ENCODE peak calls at places on chromosomes 11 and 22, in six cellular contexts. F, E, S, J, K and Y are unnamed samples.

GRCh38 chr22:40033586-40034380 is 39.0 kb downstream of the FAM83F start:
- DNase-seq in F (no peak), E (no peak), S (no peak), J (no peak), K (no peak), Y (no peak)

GRCh38 chr22:23850136-23850611 is 7.5 kb upstream of the SLC2A11 start:
- DNase-seq in F (no peak), E (no peak), S (no peak), J (no peak), K (no peak), Y (no peak)

GRCh38 chr11:44968510-44968909 is 17.8 kb upstream of the TP53I11 start:
- DNase-seq in F (no peak), E (no peak), S (no peak), J (no peak), K (no peak), Y (no peak)

GRCh38 chr11:57424802-57425564 is 1.9 kb downstream of the SLC43A3 start:
- DNase-seq in F (peak; percentile 95), E (peak; percentile 57), S (peak; percentile 71), J (peak; percentile 97), K (peak; percentile 9), Y (peak; percentile 82)

GRCh38 chr11:119363874-119364590 is 17.5 kb downstream of the USP2 start:
- DNase-seq in F (no peak), E (peak; percentile 85), S (peak; percentile 49), J (peak; percentile 39), K (peak; percentile 80), Y (no peak)

GRCh38 chr11:250740-251299 is 14.0 kb downstream of the PSMD13 start:
- DNase-seq in F (peak; percentile 42), E (no peak), S (peak; percentile 50), J (peak; percentile 61), K (peak; percentile 32), Y (peak; percentile 70)

GRCh38 chr11:121416909-121417567 is 35.1 kb upstream of the SORL1 start:
- DNase-seq in F (peak; percentile 48), E (peak; percentile 56), S (peak; percentile 98), J (peak; percentile 13), K (peak; percentile 64), Y (peak; percentile 87)

GRCh38 chr11:5620606-5621521 is 3.9 kb upstream of the TRIM34 start:
- DNase-seq in F (peak; percentile 95), E (no peak), S (peak; percentile 87), J (peak; percentile 95), K (no peak), Y (no peak)

GRCh38 chr11:119964136-119965025 is 173.5 kb downstream of the TRIM29 start:
- DNase-seq in F (no peak), E (no peak), S (no peak), J (no peak), K (no peak), Y (no peak)

GRCh38 chr11:9577032-9577431 is 3.6 kb downstream of the WEE1 start:
- DNase-seq in F (peak; percentile 73), E (no peak), S (no peak), J (peak; percentile 41), K (no peak), Y (no peak)

GRCh38 chr11:103035656-103036434 is 56.1 kb downstream of the DCUN1D5 start:
- DNase-seq in F (peak; percentile 86), E (no peak), S (peak; percentile 96), J (peak; percentile 91), K (no peak), Y (peak; percentile 67)

GRCh38 chr11:27443746-27444465 is 28.7 kb downstream of the LGR4 start:
- DNase-seq in F (no peak), E (no peak), S (no peak), J (no peak), K (peak; percentile 9), Y (no peak)

GRCh38 chr11:115580927-115581680 is 76.9 kb upstream of the CADM1 start:
- DNase-seq in F (no peak), E (no peak), S (no peak), J (no peak), K (no peak), Y (peak; percentile 19)

GRCh38 chr11:118211006-118211405 is 13.8 kb downstream of the JAML start:
- DNase-seq in F (no peak), E (peak; percentile 58), S (no peak), J (no peak), K (no peak), Y (no peak)

GRCh38 chr22:50542416-50542927 is 3.2 kb upstream of the KLHDC7B start:
- DNase-seq in F (no peak), E (no peak), S (no peak), J (no peak), K (no peak), Y (no peak)

GRCh38 chr11:95641506-95641905 is 148.1 kb downstream of the FAM76B start:
- DNase-seq in F (no peak), E (no peak), S (no peak), J (no peak), K (no peak), Y (peak; percentile 37)

GRCh38 chr11:115576606-115577005 is 72.4 kb upstream of the CADM1 start:
- DNase-seq in F (no peak), E (no peak), S (no peak), J (no peak), K (no peak), Y (no peak)

GRCh38 chr11:112050721-112051120 is 23.1 kb downstream of the PIH1D2 start:
- DNase-seq in F (no peak), E (no peak), S (no peak), J (no peak), K (no peak), Y (no peak)

GRCh38 chr11:62599909-62600308 is 1.8 kb downstream of the MTA2 start:
- DNase-seq in F (no peak), E (no peak), S (no peak), J (no peak), K (no peak), Y (no peak)

GRCh38 chr11:8775341-8776133 is 92.9 kb downstream of the RPL27A start:
- DNase-seq in F (no peak), E (no peak), S (peak; percentile 9), J (no peak), K (no peak), Y (no peak)

GRCh38 chr22:27456696-27457503 is 344.7 kb downstream of the MN1 start:
- DNase-seq in F (peak; percentile 93), E (no peak), S (peak; percentile 86), J (peak; percentile 29), K (no peak), Y (no peak)

GRCh38 chr22:46027219-46028068 is 50.5 kb upstream of the WNT7B start:
- DNase-seq in F (no peak), E (peak; percentile 87), S (no peak), J (no peak), K (peak; percentile 92), Y (no peak)

GRCh38 chr11:57530596-57531507 is at the start of gene TIMM10:
- DNase-seq in F (peak; percentile 95), E (peak; percentile 96), S (peak; percentile 100), J (peak; percentile 96), K (peak; percentile 93), Y (peak; percentile 86)

GRCh38 chr11:128484172-128484571 is 103.2 kb downstream of the ETS1 start:
- DNase-seq in F (no peak), E (no peak), S (peak; percentile 47), J (no peak), K (no peak), Y (no peak)

GRCh38 chr11:116062129-116062525 is 557.9 kb upstream of the CADM1 start:
- DNase-seq in F (no peak), E (no peak), S (no peak), J (no peak), K (no peak), Y (no peak)

GRCh38 chr11:10379022-10379421 is 74.1 kb downstream of the ADM start:
- DNase-seq in F (peak; percentile 50), E (no peak), S (peak; percentile 43), J (peak; percentile 21), K (no peak), Y (no peak)

DNA sequence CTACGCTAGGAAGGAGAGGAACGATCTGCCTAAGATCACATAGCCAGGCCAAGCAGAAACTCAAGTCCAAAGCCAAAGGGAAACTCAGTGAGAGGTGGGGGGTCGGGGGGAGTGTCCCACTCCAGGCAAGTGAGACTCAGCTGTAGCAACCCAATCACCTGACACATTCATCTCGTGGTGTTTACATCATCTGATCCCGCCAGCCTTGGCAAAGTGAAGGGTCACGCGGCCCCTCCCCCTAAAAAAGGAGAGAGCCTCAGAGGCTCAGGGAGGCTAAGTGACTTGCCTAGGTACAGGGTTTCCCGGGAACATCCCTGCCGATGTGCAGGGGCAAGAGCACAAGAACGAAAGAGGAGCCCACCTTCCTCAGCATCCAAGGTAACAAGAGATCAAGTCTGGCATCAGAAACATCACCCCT is 21.5 kb downstream of the MYH9 start:
- DNase-seq in F (peak; percentile 68), E (no peak), S (no peak), J (peak; percentile 54), K (no peak), Y (no peak)
- H3K27ac ChIP-seq in F (peak overlapping the region; percentile 93), E (peak overlapping the region; percentile 34), S (peak overlapping the region; percentile 75), J (peak overlapping the region; percentile 86), K (no peak overlapping the region), Y (peak overlapping the region; percentile 49)

GRCh38 chr11:35735411-35735810 is 72.8 kb downstream of the TRIM44 start:
- DNase-seq in F (no peak), E (no peak), S (no peak), J (peak; percentile 63), K (no peak), Y (no peak)
- H3K27ac ChIP-seq in F (no peak overlapping the region), E (no peak overlapping the region), S (no peak overlapping the region), J (peak overlapping the region; percentile 73), K (no peak overlapping the region), Y (no peak overlapping the region)

DNA sequence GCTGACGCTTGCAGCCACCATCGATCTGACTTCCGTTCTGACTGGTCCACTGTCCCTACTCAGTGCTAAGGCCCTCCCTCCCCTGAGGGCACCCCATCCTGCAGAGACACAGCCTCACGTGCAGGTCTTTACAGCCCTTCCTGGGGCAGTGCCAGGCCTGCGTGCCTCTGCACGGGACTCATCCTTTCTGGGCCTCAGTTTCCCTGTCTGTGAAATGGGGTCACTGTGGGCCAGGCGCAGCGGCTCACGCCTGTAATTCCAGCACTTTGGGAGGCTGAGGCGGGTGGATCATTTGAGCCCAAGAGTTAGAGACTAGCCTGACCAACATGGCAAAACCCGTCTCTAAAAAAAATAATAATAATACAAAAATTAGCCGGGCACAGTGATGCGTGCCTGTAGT is 17.8 kb upstream of the PARVG start:
- DNase-seq in F (no peak), E (no peak), S (no peak), J (no peak), K (no peak), Y (no peak)
- H3K27ac ChIP-seq in F (no peak overlapping the region), E (no peak overlapping the region), S (no peak overlapping the region), J (no peak overlapping the region), K (no peak overlapping the region), Y (no peak overlapping the region)

DNA sequence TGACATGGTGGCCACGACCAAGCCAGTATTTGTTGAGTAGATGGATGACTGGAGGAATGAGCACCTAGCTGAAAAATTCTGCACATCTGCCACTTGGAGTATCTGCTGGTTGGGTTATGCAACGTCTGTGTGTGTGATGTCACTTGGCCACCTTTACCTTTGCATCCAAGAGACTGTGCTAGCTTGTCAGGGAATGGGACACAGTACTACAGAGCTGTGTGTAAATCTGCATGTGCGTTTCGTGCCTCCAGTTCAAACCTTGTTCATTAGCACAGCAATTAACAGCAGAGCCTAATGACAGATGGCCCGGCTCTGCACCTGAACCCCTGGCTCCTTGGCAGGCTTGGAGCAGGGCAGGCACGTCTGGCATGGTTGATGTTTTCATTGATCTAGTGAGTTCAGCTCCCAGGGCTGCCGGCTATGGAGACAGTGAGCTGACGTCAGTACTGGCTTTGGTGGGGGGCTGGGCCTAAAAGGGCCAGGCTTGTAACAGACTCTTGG is 188.4 kb upstream of the NAV2 start:
- DNase-seq in F (peak; percentile 8), E (peak; percentile 62), S (no peak), J (no peak), K (peak; percentile 79), Y (no peak)
- H3K27ac ChIP-seq in F (no peak overlapping the region), E (peak overlapping the region; percentile 47), S (no peak overlapping the region), J (no peak overlapping the region), K (peak overlapping the region; percentile 66), Y (no peak overlapping the region)